ENCODE peak calls at places on chromosomes 16 and 17, in four cellular contexts. Y is PC-9, Z is H9, G is PC-3. N is an unnamed sample.

GRCh38 chr16:84460406-84461028 is 43.9 kb downstream of the MEAK7 start:
- DNase-seq in Z (peak; percentile 27), G (no peak), Y (no peak), N (no peak)

GRCh38 chr17:17131876-17132275 is 74.3 kb downstream of the PLD6 start:
- DNase-seq in Z (no peak), Y (no peak), G (no peak), N (no peak)

GRCh38 chr16:53732296-53732929 is 28.5 kb downstream of the FTO start:
- DNase-seq in G (peak; percentile 65), Y (peak; percentile 52), Z (no peak), N (no peak)

GRCh38 chr17:55122114-55122513 is 142.6 kb upstream of the HLF start:
- DNase-seq in Y (no peak), Z (no peak), G (no peak), N (no peak)

GRCh38 chr16:54063374-54063773 is 223.2 kb downstream of the IRX3 start:
- DNase-seq in Z (no peak), G (no peak), Y (no peak), N (no peak)

GRCh38 chr16:20681821-20682736 is 15.4 kb downstream of the ACSM1 start:
- DNase-seq in Y (no peak), G (no peak), Z (no peak), N (no peak)

GRCh38 chr16:74501484-74502479 is 80.5 kb upstream of the CLEC18B start:
- DNase-seq in Z (no peak), Y (no peak), G (no peak), N (no peak)

GRCh38 chr16:82630219-82630618 is 3.5 kb downstream of the CDH13 start:
- DNase-seq in G (peak; percentile 55), Z (no peak), Y (no peak), N (no peak)

GRCh38 chr17:60522889-60523626 is 3.0 kb downstream of the APPBP2 start:
- DNase-seq in G (no peak), Y (no peak), Z (no peak), N (no peak)

GRCh38 chr17:67633751-67634191 is 84.0 kb upstream of the NOL11 start:
- DNase-seq in Y (no peak), G (no peak), Z (no peak), N (no peak)

GRCh38 chr17:40611840-40612509 is 35.6 kb downstream of the SMARCE1 start:
- DNase-seq in Z (no peak), Y (no peak), G (no peak), N (no peak)

GRCh38 chr17:61490540-61490975 is 38.3 kb downstream of the TBX4 start:
- DNase-seq in Z (no peak), Y (no peak), G (peak; percentile 67), N (no peak)

GRCh38 chr17:60435244-60436170 is 13.2 kb downstream of the CHCT1 start:
- DNase-seq in Z (peak; percentile 78), G (peak; percentile 98), Y (peak; percentile 55), N (peak; percentile 75)

GRCh38 chr16:56480776-56481467 is 29.6 kb downstream of the OGFOD1 start:
- DNase-seq in Y (no peak), Z (no peak), G (no peak), N (no peak)

GRCh38 chr17:11986939-11987329 is 10.3 kb downstream of the ZNF18 start:
- DNase-seq in Z (no peak), Y (peak; percentile 2), G (peak; percentile 84), N (no peak)

GRCh38 chr17:82913304-82914043 is 73.7 kb upstream of the ZNF750 start:
- DNase-seq in Y (peak; percentile 13), G (peak; percentile 40), Z (no peak), N (no peak)

DNA sequence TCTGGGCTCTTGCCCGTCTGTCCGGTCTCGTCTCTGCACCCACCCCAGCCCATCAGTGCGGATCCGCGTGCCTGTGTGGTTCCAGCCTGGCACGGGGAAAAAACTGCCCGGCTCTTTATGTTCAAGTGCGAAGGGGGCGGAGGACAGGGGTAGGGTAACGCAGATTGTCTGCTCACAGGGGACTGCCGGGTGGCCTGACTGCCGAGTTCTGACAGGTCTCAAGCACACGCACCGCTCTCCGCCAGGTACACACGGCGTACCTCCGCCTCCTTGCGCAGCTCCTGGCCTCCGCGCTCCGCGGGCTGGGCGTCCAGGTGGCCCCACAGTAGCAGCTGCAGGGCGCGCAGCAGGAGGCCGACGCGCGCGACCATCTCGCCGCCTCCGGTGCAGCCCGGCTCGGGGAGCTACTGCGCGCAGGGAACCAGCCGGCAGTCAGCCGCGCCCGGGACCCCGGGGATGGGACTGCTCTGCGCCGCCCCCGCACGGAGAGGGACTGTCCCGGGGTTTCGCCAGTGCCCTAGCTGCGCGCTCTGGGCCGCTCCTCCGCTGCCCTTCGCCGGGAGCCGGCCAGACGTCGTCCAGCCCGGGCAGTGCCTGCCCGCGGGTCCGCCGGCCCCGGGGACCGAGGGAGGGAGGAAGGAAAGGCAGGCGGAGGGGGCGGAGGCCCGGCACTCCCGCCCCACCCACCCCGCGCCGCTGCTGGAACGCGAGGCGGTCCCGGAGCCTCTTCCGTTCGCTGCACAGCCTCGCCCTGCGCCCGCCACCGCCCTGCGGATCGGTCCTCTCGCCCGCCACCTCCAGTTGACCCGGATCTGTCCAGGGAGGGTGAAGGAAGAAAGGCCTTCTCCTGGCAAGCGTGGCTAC is at the start of gene MMP28:
- DNase-seq in Z (peak; percentile 63), Y (peak; percentile 46), G (peak; percentile 40), N (no peak)
- H3K27ac ChIP-seq in Z (no peak within 1 kb of the TSS), Y (no peak within 1 kb of the TSS), G (no peak within 1 kb of the TSS), N (no peak within 1 kb of the TSS)

DNA sequence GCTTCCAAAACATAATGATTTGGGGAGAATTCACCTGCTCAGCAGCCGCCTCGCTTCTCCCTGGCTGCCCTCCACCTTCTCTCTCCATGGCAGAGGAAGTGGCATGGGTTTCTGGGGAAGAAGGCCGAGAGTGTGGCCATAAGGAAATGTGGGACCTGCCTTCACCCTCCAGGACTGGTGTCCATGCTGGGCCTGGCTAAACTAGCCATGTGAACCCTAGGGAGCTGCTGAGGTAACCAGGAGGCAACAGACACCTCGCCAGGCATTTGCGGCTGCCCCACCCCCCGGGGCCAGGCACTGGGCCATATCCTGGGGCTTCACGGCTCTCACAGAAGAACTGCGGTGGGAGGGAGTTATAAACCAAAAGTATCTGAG is 9.9 kb upstream of the CMTM4 start:
- DNase-seq in G (no peak), Z (no peak), Y (peak; percentile 37), N (no peak)
- H2AFZ ChIP-seq in G (no peak overlapping the region), Z (no peak overlapping the region), Y (no peak overlapping the region), N (no peak overlapping the region)

GRCh38 chr17:1351275-1351674 is 48.7 kb downstream of the YWHAE start:
- DNase-seq in Y (no peak), Z (no peak), G (no peak), N (no peak)

GRCh38 chr17:1347681-1348318 is 52.2 kb downstream of the YWHAE start:
- DNase-seq in Z (no peak), G (no peak), Y (no peak), N (no peak)

GRCh38 chr17:1354022-1354421 is 46.0 kb downstream of the YWHAE start:
- DNase-seq in Z (no peak), G (no peak), Y (no peak), N (no peak)

DNA sequence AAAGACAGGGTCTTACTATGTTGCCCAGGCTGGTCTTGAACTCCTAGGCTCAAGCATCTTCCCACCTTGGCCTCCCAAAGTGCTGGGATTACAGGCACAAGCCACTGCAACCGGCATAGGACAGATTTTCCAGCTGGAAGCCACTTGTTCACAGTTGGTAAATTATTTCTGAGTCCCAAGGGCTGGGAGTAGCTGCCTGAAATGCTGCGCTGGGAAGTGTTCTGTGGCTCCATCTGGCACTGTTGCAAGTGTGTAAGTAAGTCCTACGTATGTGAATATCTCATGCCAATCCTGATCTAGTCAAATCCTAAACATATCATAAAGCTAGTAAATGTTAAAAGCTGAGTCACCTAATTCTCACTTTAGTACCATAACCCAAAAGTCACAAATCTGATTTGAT is 48.1 kb downstream of the YWHAE start:
- DNase-seq in Y (no peak), G (no peak), Z (no peak), N (no peak)
- H3K27ac ChIP-seq in Y (no peak overlapping the region), G (no peak overlapping the region), Z (no peak overlapping the region), N (no peak overlapping the region)

GRCh38 chr17:76972046-76972641 is 103.9 kb downstream of the MGAT5B start:
- DNase-seq in Z (no peak), Y (no peak), G (no peak), N (no peak)

GRCh38 chr17:76966486-76967181 is 98.4 kb downstream of the MGAT5B start:
- DNase-seq in G (no peak), Y (no peak), Z (peak; percentile 29), N (no peak)

GRCh38 chr17:76967762-76968161 is 99.6 kb downstream of the MGAT5B start:
- DNase-seq in Z (no peak), Y (no peak), G (no peak), N (no peak)

GRCh38 chr17:76968707-76969597 is 100.7 kb downstream of the MGAT5B start:
- DNase-seq in Z (peak; percentile 100), Y (peak; percentile 69), G (peak; percentile 17), N (peak; percentile 94)

GRCh38 chr17:76969598-76970172 is 101.5 kb downstream of the MGAT5B start:
- DNase-seq in G (peak; percentile 62), Z (peak; percentile 65), Y (peak; percentile 50), N (no peak)
- H2AFZ ChIP-seq in G (peak overlapping the region; percentile 66), Z (no peak overlapping the region), Y (peak overlapping the region; percentile 78), N (peak overlapping the region; percentile 95)

GRCh38 chr16:80741716-80742115 is 62.7 kb downstream of the CDYL2 start:
- DNase-seq in Z (no peak), Y (no peak), G (no peak), N (no peak)
- H3K27ac ChIP-seq in Z (no peak overlapping the region), Y (no peak overlapping the region), G (no peak overlapping the region), N (no peak overlapping the region)

DNA sequence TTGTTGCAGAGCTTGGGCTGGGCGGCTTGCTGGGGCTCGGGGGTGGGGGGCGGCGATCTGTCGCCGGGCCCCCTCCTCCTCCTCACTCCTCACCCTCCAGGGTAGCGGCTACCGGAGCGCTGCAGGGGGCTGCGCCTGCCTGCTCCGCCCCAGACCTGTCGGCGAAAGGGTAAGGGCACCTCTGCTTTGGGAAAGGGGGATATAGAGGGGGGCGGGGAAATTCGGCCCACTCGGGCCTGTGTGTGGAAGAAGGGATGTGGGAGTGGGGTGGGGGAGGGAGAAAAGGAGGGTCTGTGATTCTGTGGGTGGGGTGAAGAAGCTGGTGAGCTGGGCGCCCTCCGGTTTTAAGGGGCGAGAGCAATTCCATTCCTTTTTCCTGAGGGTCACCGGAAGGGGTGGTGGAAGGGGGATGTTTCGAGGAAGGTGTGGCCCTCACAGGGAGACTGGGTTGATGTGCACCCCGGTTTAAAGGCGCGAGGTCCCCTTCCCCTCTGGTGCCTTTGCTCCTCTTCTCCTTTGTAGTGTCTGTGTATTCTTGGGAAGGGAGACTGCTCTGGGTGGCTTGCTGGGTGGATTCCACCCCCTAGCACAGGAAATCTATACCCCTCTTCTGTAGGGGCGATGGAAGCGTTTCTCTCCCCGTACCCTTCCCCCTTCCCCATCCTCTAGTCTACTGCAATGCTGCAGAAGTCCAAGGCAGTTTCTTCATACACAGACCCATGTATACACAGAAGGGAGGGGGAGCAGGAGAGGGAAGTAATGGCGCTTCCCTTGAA is 881 bp downstream of the TAOK1 start:
- DNase-seq in Y (peak; percentile 7), G (no peak), Z (peak; percentile 70), N (no peak)
- H2AFZ ChIP-seq in Y (peak overlapping the region; percentile 69), G (no peak overlapping the region), Z (no peak overlapping the region), N (peak overlapping the region; percentile 65)

GRCh38 chr17:70169707-70170597 is 620 bp downstream of the KCNJ2 start:
- DNase-seq in Z (no peak), G (no peak), Y (no peak), N (no peak)
- H3K27ac ChIP-seq in Z (no peak overlapping the region), G (no peak overlapping the region), Y (no peak overlapping the region), N (no peak overlapping the region)

N was measured in MM.1S.